ENCODE peak calls at places on chromosome 20, in ten cellular contexts. H is lower lobe of right lung; K is NCI-H774; A is MM.1S; P is activated CD8-positive, alpha-beta memory T cell treated with anti-CD3 and anti-CD28 coated beads, Interleukin-2, amount 50 U/mL, for 48 hours; J is CD4-positive, alpha-beta T cell; Y is posterior vena cava; S is nephron progenitor cell; L is amniotic stem cell; Z is NCI-H2081. R is an unnamed sample.

GRCh38 chr20:33606114-33606771 is 55.9 kb upstream of the C20orf144 start:
- DNase-seq in Z (no peak), J (no peak), P (no peak), Y (no peak), K (no peak), L (no peak), A (peak), S (no peak), H (no peak), R (no peak)

GRCh38 chr20:50193169-50193850 is 2.7 kb downstream of the CEBPB start:
- DNase-seq in A (no peak), S (no peak), Z (no peak), L (no peak), Y (no peak), P (no peak), K (no peak), J (no peak), H (no peak), R (peak)

GRCh38 chr20:34452281-34452982 is 63.8 kb upstream of the DYNLRB1 start:
- DNase-seq in S (no peak), A (no peak), Z (no peak), P (no peak), J (no peak), K (no peak), L (peak), H (no peak), Y (no peak), R (no peak)

GRCh38 chr20:1177680-1178079 is 7.1 kb downstream of the TMEM74B start:
- DNase-seq in P (no peak), S (peak), A (no peak), J (no peak), K (no peak), Y (no peak), Z (no peak), L (no peak), H (no peak), R (peak)

GRCh38 chr20:45034436-45034835 is 66.5 kb downstream of the KCNS1 start:
- DNase-seq in P (no peak), J (no peak), L (no peak), S (no peak), H (no peak), K (no peak), Y (no peak), A (peak), Z (no peak), R (no peak)

GRCh38 chr20:47847882-47848485 is 62.7 kb upstream of the SULF2 start:
- DNase-seq in P (no peak), K (no peak), L (no peak), H (no peak), J (no peak), Z (no peak), Y (no peak), A (no peak), S (no peak), R (peak)

GRCh38 chr20:63633732-63634131 is 6.8 kb upstream of the GMEB2 start:
- DNase-seq in J (no peak), K (no peak), S (no peak), H (no peak), Z (no peak), Y (no peak), L (no peak), A (no peak), P (no peak), R (no peak)

GRCh38 chr20:62040381-62040922 is 25.2 kb downstream of the TAF4 start:
- DNase-seq in J (no peak), S (no peak), A (no peak), Y (no peak), Z (no peak), L (no peak), H (no peak), P (no peak), K (no peak), R (no peak)

GRCh38 chr20:53750827-53751393 is 157.3 kb upstream of the ZNF217 start:
- DNase-seq in P (peak), S (no peak), K (no peak), L (no peak), H (no peak), A (no peak), J (peak), Z (no peak), Y (no peak), R (peak)

GRCh38 chr20:38372830-38373229 is 26.5 kb downstream of the LBP start:
- DNase-seq in L (no peak), P (no peak), H (no peak), S (no peak), J (no peak), Z (no peak), Y (no peak), A (no peak), K (no peak), R (no peak)

GRCh38 chr20:43243672-43244269 is 54.1 kb upstream of the PTPRT start:
- DNase-seq in K (peak), S (peak), A (no peak), L (no peak), H (no peak), Z (peak), P (no peak), J (no peak), Y (no peak), R (peak)

GRCh38 chr20:62651285-62652021 is 9.2 kb downstream of the SLCO4A1 start:
- DNase-seq in P (peak), L (no peak), J (peak), Z (peak), Y (peak), K (no peak), S (no peak), H (peak), A (peak), R (peak)

R was measured in NCI-H82.